ENCODE peak calls at places on chromosome 1, in four cellular contexts. M is AG04450, H is cardiac muscle cell, L is right atrium auricular region. X is an unnamed sample.

GRCh38 chr1:152347116-152347728 is 12.6 kb downstream of the FLG2 start:
- DNase-seq in M (peak; percentile 3), H (no peak), L (no peak), X (peak; percentile 62)

GRCh38 chr1:48493031-48493430 is 21.0 kb upstream of the SPATA6 start:
- DNase-seq in M (no peak), H (no peak), L (no peak), X (no peak)

GRCh38 chr1:52665173-52666020 is 32.4 kb downstream of the SHISAL2A start:
- DNase-seq in M (no peak), H (no peak), L (no peak), X (no peak)

GRCh38 chr1:219220945-219221344 is 47.3 kb downstream of the LYPLAL1 start:
- DNase-seq in M (no peak), H (peak; percentile 2), L (no peak), X (no peak)

GRCh38 chr1:99527078-99527477 is 118.8 kb upstream of the PALMD start:
- DNase-seq in M (no peak), H (peak; percentile 6), L (no peak), X (peak; percentile 34)

GRCh38 chr1:71093938-71094337 is 13.1 kb upstream of the ZRANB2 start:
- DNase-seq in M (no peak), H (no peak), L (no peak), X (peak; percentile 29)

GRCh38 chr1:101474039-101474665 is 237.3 kb downstream of the S1PR1 start:
- DNase-seq in M (no peak), H (peak; percentile 51), L (no peak), X (no peak)

GRCh38 chr1:49864597-49864996 is 159.2 kb downstream of the AGBL4 start:
- DNase-seq in M (no peak), H (no peak), L (no peak), X (no peak)

GRCh38 chr1:36098650-36099365 is 10.1 kb downstream of the ADPRS start:
- DNase-seq in M (no peak), H (no peak), L (no peak), X (no peak)

GRCh38 chr1:60573121-60573520 is 499.6 kb upstream of the C1orf87 start:
- DNase-seq in M (no peak), H (no peak), L (no peak), X (no peak)

GRCh38 chr1:116538527-116538926 is 32.3 kb downstream of the CD58 start:
- DNase-seq in M (no peak), H (no peak), L (no peak), X (peak; percentile 14)

GRCh38 chr1:151222130-151222529 is 23.8 kb downstream of the PIP5K1A start:
- DNase-seq in M (no peak), H (no peak), L (no peak), X (peak; percentile 32)

GRCh38 chr1:154352245-154352580 is 26.9 kb downstream of the ATP8B2 start:
- DNase-seq in M (no peak), H (no peak), L (no peak), X (no peak)

GRCh38 chr1:76425843-76426145 is 351.2 kb downstream of the ST6GALNAC3 start:
- DNase-seq in M (peak; percentile 37), H (no peak), L (no peak), X (peak; percentile 35)

GRCh38 chr1:176826265-176826664 is 338.2 kb downstream of the ASTN1 start:
- DNase-seq in M (no peak), H (no peak), L (no peak), X (peak; percentile 17)

GRCh38 chr1:164689672-164690655 is 131.0 kb downstream of the PBX1 start:
- DNase-seq in M (no peak), H (no peak), L (no peak), X (no peak)

GRCh38 chr1:115337633-115338456 is at the start of gene NGF:
- DNase-seq in M (peak; percentile 32), H (peak; percentile 63), L (peak; percentile 70), X (peak; percentile 79)

GRCh38 chr1:204509186-204509635 is 7.0 kb upstream of the MDM4 start:
- DNase-seq in M (no peak), H (no peak), L (no peak), X (no peak)

GRCh38 chr1:153470707-153471106 is 10.3 kb upstream of the S100A7 start:
- DNase-seq in M (no peak), H (no peak), L (no peak), X (no peak)

GRCh38 chr1:207997486-207998268 is 86.8 kb upstream of the CD34 start:
- DNase-seq in M (peak; percentile 27), H (peak; percentile 81), L (peak; percentile 83), X (peak; percentile 71)

GRCh38 chr1:110249256-110249655 is 39.1 kb downstream of the KCNC4 start:
- DNase-seq in M (no peak), H (no peak), L (no peak), X (no peak)

GRCh38 chr1:116119876-116120275 is 8.7 kb downstream of the MAB21L3 start:
- DNase-seq in M (no peak), H (no peak), L (no peak), X (no peak)

GRCh38 chr1:224258351-224258750 is 71.6 kb downstream of the NVL start:
- DNase-seq in M (no peak), H (no peak), L (no peak), X (no peak)

GRCh38 chr1:231421616-231421970 is 494 bp downstream of the EGLN1 start:
- DNase-seq in M (no peak), H (peak; percentile 62), L (no peak), X (peak; percentile 44)

GRCh38 chr1:6353948-6354658 is 39.5 kb downstream of the ACOT7 start:
- DNase-seq in M (no peak), H (peak; percentile 29), L (peak; percentile 63), X (no peak)

GRCh38 chr1:205455581-205456382 is at the start of gene BLACAT1:
- DNase-seq in M (no peak), H (no peak), L (no peak), X (no peak)

GRCh38 chr1:243260221-243260880 is 4.5 kb downstream of the SDCCAG8 start:
- DNase-seq in M (no peak), H (no peak), L (no peak), X (no peak)

GRCh38 chr1:156212130-156212529 is 677 bp upstream of the PMF1 start:
- DNase-seq in M (no peak), H (no peak), L (no peak), X (no peak)

GRCh38 chr1:156213644-156213966 is 798 bp downstream of the PMF1 start:
- DNase-seq in M (no peak), H (no peak), L (no peak), X (no peak)

GRCh38 chr1:156212833-156213643 is at the start of gene PMF1:
- DNase-seq in M (peak; percentile 83), H (peak; percentile 97), L (peak; percentile 99), X (peak; percentile 93)

GRCh38 chr1:156211243-156211642 is 1.6 kb upstream of the PMF1 start:
- DNase-seq in M (no peak), H (no peak), L (no peak), X (no peak)

GRCh38 chr1:156214024-156214748 is 1.4 kb downstream of the PMF1 start:
- DNase-seq in M (no peak), H (no peak), L (no peak), X (peak; percentile 23)
- H3K4me3 ChIP-seq in M (peak overlapping the region; percentile 96), H (peak overlapping the region; percentile 48), L (peak overlapping the region; percentile 61), X (peak overlapping the region; percentile 96)

GRCh38 chr1:42765271-42765670 is 1.6 kb downstream of the P3H1 start:
- DNase-seq in M (no peak), H (no peak), L (no peak), X (peak; percentile 69)
- H3K4me3 ChIP-seq in M (peak overlapping the region; percentile 95), H (peak overlapping the region; percentile 58), L (peak overlapping the region; percentile 94), X (peak overlapping the region; percentile 98)

GRCh38 chr1:15178571-15179484 is 25.3 kb downstream of the TMEM51 start:
- DNase-seq in M (peak; percentile 86), H (no peak), L (no peak), X (peak; percentile 79)

GRCh38 chr1:15180945-15181523 is 27.5 kb downstream of the TMEM51 start:
- DNase-seq in M (no peak), H (no peak), L (no peak), X (no peak)

GRCh38 chr1:15180189-15180588 is 26.6 kb downstream of the TMEM51 start:
- DNase-seq in M (no peak), H (no peak), L (no peak), X (no peak)

GRCh38 chr1:15177710-15178166 is 24.2 kb downstream of the TMEM51 start:
- DNase-seq in M (no peak), H (no peak), L (no peak), X (no peak)

DNA sequence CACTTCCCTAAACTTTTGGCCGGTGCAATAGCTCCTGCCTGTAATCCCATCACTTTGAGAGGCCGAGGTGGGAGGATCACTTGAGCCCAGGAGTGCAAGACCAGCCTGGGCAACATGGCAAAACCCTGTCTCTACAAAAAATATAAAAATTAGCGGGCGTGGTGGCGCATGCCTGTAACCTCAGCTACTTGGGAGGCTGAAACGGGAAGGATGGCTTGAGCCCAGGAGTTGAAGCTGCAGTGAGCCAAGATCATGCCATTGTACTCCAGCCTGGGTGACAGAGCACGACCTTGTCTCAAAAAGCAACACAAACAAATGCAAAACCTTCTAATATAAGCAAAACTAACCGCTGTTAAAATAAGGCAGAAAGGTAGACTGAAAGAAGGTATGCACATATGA is 25.9 kb downstream of the TMEM51 start:
- DNase-seq in M (no peak), H (no peak), L (no peak), X (no peak)
- H3K4me3 ChIP-seq in M (no peak overlapping the region), H (no peak overlapping the region), L (no peak overlapping the region), X (no peak overlapping the region)

DNA sequence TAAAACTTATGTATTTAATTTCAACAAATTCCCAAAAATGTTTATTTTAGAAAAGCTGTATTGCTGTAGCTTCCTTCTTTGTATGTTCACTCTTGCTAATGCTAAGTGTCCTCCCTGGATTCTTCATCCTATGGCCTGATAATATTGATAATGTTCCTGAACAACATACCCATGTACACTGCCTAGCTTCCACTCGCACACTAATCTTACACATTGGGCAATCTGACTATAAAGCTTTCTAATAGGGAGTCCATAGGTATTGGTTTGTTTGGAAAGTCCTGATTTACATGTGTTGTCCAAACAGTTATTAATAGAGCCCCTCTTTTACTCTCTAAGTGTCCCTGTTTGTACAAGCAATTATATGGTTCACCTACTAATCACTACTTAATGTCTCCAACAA is 783 bp downstream of the F13B start:
- DNase-seq in M (no peak), H (no peak), L (no peak), X (no peak)
- H3K4me3 ChIP-seq in M (no peak overlapping the region), H (no peak overlapping the region), L (no peak overlapping the region), X (no peak overlapping the region)

DNA sequence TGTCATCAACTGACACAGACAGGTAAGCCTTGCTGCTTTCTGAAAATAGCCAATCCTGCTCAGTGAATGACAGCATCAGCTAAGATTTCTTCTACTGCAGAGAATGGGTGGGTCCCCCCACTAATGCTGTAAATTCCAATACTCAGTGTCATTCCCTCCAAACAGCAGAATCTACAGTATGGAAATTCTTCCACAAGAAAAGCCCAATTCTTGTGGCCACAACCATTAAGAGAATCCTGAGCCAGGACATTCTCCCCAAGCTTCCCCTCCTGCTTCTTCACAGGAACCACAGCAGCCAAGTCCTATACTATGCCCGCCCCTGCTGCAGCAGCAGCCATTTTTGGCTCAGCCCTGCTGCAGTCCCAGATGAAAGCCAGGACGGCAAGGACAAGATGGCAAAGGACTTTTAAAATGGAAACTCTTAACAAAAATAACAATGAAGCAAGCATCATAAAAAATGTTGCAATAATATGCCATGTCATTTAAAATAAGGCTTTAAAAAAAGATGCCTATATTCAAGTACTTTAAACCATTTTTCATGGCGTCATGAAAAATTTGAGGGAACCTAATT is 26.8 kb downstream of the EIF4G3 start:
- DNase-seq in M (peak; percentile 83), H (peak; percentile 48), L (no peak), X (peak; percentile 98)
- H3K4me3 ChIP-seq in M (no peak overlapping the region), H (no peak overlapping the region), L (no peak overlapping the region), X (peak overlapping the region; percentile 15)

X was measured in AG10803.